ENCODE peak calls at places on chromosome 10, in four cellular contexts. E, Y, N and A are unnamed samples.

GRCh38 chr10:132438091-132439024 is 41.4 kb downstream of the PWWP2B start:
- DNase-seq in N (no peak), Y (no peak), E (no peak), A (no peak)

GRCh38 chr10:5944389-5945202 is 32.7 kb downstream of the IL15RA start:
- DNase-seq in E (no peak), Y (peak), N (no peak), A (no peak)

GRCh38 chr10:102117391-102118159 is 2.6 kb downstream of the LDB1 start:
- DNase-seq in N (peak), Y (peak), E (peak), A (peak)

GRCh38 chr10:4708123-4708759 is 117.8 kb upstream of the AKR1E2 start:
- DNase-seq in N (peak), Y (no peak), E (no peak), A (peak)

GRCh38 chr10:5550621-5551530 is 26.1 kb downstream of the CALML3 start:
- DNase-seq in Y (no peak), N (no peak), E (no peak), A (no peak)

GRCh38 chr10:60203993-60204618 is 185.6 kb downstream of the ANK3 start:
- DNase-seq in N (no peak), Y (no peak), E (no peak), A (peak)

GRCh38 chr10:7666253-7667023 is at the start of gene ITIH5:
- DNase-seq in Y (no peak), E (no peak), N (no peak), A (no peak)

GRCh38 chr10:98332623-98333269 is 64.8 kb upstream of the LOXL4 start:
- DNase-seq in E (no peak), N (no peak), Y (no peak), A (no peak)

GRCh38 chr10:52027055-52027454 is 287.0 kb upstream of the DKK1 start:
- DNase-seq in N (no peak), E (no peak), Y (peak), A (no peak)

GRCh38 chr10:72308320-72308987 is 34.7 kb downstream of the DDIT4 start:
- DNase-seq in E (no peak), Y (no peak), N (peak), A (no peak)

GRCh38 chr10:29838529-29838928 is 203.8 kb upstream of the SVIL start:
- DNase-seq in N (no peak), Y (no peak), E (no peak), A (no peak)

GRCh38 chr10:125928928-125929585 is 32.7 kb downstream of the FANK1 start:
- DNase-seq in Y (no peak), N (no peak), E (no peak), A (no peak)

GRCh38 chr10:89352039-89352597 is 24.3 kb downstream of the IFIT3 start:
- DNase-seq in Y (peak), E (no peak), N (no peak), A (peak)

GRCh38 chr10:22503315-22504090 is 158.2 kb downstream of the SPAG6 start:
- DNase-seq in N (no peak), Y (no peak), E (no peak), A (no peak)

GRCh38 chr10:24333736-24334135 is 124.8 kb downstream of the KIAA1217 start:
- DNase-seq in N (no peak), E (no peak), Y (no peak), A (no peak)